ENCODE peak calls at places on chromosomes 7 and 10, in seven cellular contexts. One of them, this sample, is unnamed.

GRCh38 chr7:151518105-151518780 is 1.5 kb downstream of the RHEB start:
- DNase-seq in central memory CD4-positive, alpha-beta T cell: peak
- DNase-seq in NCI-H1092: peak
- DNase-seq in stimulated activated CD4-positive, alpha-beta T cell treated with anti-CD3 and anti-CD28 coated beads, Interleukin-15, amount 100 ng/mL, for 1 hour: peak
- DNase-seq in CD4-positive, alpha-beta T cell: peak
- DNase-seq in activated naive CD4-positive, alpha-beta T cell treated with Interleukin-2 at 50 U/mL for 16 hours: peak
- DNase-seq in endothelial cell of umbilical vein: peak
- DNase-seq in this sample: no peak

GRCh38 chr7:49327155-49327554 is 402.8 kb downstream of the CDC14C start:
- DNase-seq in CD4-positive, alpha-beta T cell: no peak
- DNase-seq in endothelial cell of umbilical vein: no peak
- DNase-seq in stimulated activated CD4-positive, alpha-beta T cell treated with anti-CD3 and anti-CD28 coated beads, Interleukin-15, amount 100 ng/mL, for 1 hour: no peak
- DNase-seq in NCI-H1092: no peak
- DNase-seq in central memory CD4-positive, alpha-beta T cell: no peak
- DNase-seq in activated naive CD4-positive, alpha-beta T cell treated with Interleukin-2 at 50 U/mL for 16 hours: no peak
- DNase-seq in this sample: no peak

GRCh38 chr10:10975647-10976046 is 42.0 kb upstream of the CELF2 start:
- DNase-seq in stimulated activated CD4-positive, alpha-beta T cell treated with anti-CD3 and anti-CD28 coated beads, Interleukin-15, amount 100 ng/mL, for 1 hour: no peak
- DNase-seq in NCI-H1092: no peak
- DNase-seq in activated naive CD4-positive, alpha-beta T cell treated with Interleukin-2 at 50 U/mL for 16 hours: no peak
- DNase-seq in CD4-positive, alpha-beta T cell: no peak
- DNase-seq in endothelial cell of umbilical vein: no peak
- DNase-seq in central memory CD4-positive, alpha-beta T cell: no peak
- DNase-seq in this sample: no peak

GRCh38 chr7:31000161-31000693 is 36.5 kb downstream of the GHRHR start:
- DNase-seq in CD4-positive, alpha-beta T cell: no peak
- DNase-seq in NCI-H1092: no peak
- DNase-seq in activated naive CD4-positive, alpha-beta T cell treated with Interleukin-2 at 50 U/mL for 16 hours: no peak
- DNase-seq in central memory CD4-positive, alpha-beta T cell: no peak
- DNase-seq in stimulated activated CD4-positive, alpha-beta T cell treated with anti-CD3 and anti-CD28 coated beads, Interleukin-15, amount 100 ng/mL, for 1 hour: no peak
- DNase-seq in endothelial cell of umbilical vein: no peak
- DNase-seq in this sample: no peak

GRCh38 chr10:63722537-63722936 is 201.3 kb downstream of the REEP3 start:
- DNase-seq in NCI-H1092: no peak
- DNase-seq in central memory CD4-positive, alpha-beta T cell: no peak
- DNase-seq in stimulated activated CD4-positive, alpha-beta T cell treated with anti-CD3 and anti-CD28 coated beads, Interleukin-15, amount 100 ng/mL, for 1 hour: no peak
- DNase-seq in CD4-positive, alpha-beta T cell: no peak
- DNase-seq in endothelial cell of umbilical vein: peak
- DNase-seq in activated naive CD4-positive, alpha-beta T cell treated with Interleukin-2 at 50 U/mL for 16 hours: no peak
- DNase-seq in this sample: no peak

GRCh38 chr10:80158598-80159127 is 26.1 kb downstream of the PLAC9 start:
- DNase-seq in activated naive CD4-positive, alpha-beta T cell treated with Interleukin-2 at 50 U/mL for 16 hours: no peak
- DNase-seq in central memory CD4-positive, alpha-beta T cell: no peak
- DNase-seq in CD4-positive, alpha-beta T cell: no peak
- DNase-seq in endothelial cell of umbilical vein: peak
- DNase-seq in stimulated activated CD4-positive, alpha-beta T cell treated with anti-CD3 and anti-CD28 coated beads, Interleukin-15, amount 100 ng/mL, for 1 hour: no peak
- DNase-seq in NCI-H1092: no peak
- DNase-seq in this sample: peak

GRCh38 chr10:63935705-63936104 is 414.5 kb downstream of the REEP3 start:
- DNase-seq in endothelial cell of umbilical vein: no peak
- DNase-seq in CD4-positive, alpha-beta T cell: no peak
- DNase-seq in activated naive CD4-positive, alpha-beta T cell treated with Interleukin-2 at 50 U/mL for 16 hours: no peak
- DNase-seq in NCI-H1092: no peak
- DNase-seq in stimulated activated CD4-positive, alpha-beta T cell treated with anti-CD3 and anti-CD28 coated beads, Interleukin-15, amount 100 ng/mL, for 1 hour: no peak
- DNase-seq in central memory CD4-positive, alpha-beta T cell: no peak
- DNase-seq in this sample: no peak

GRCh38 chr10:129593953-129594352 is 126.9 kb downstream of the MGMT start:
- DNase-seq in activated naive CD4-positive, alpha-beta T cell treated with Interleukin-2 at 50 U/mL for 16 hours: no peak
- DNase-seq in endothelial cell of umbilical vein: no peak
- DNase-seq in CD4-positive, alpha-beta T cell: no peak
- DNase-seq in NCI-H1092: no peak
- DNase-seq in stimulated activated CD4-positive, alpha-beta T cell treated with anti-CD3 and anti-CD28 coated beads, Interleukin-15, amount 100 ng/mL, for 1 hour: no peak
- DNase-seq in central memory CD4-positive, alpha-beta T cell: no peak
- DNase-seq in this sample: no peak

GRCh38 chr10:31508234-31508633 is 189.2 kb downstream of the ZEB1 start:
- DNase-seq in CD4-positive, alpha-beta T cell: no peak
- DNase-seq in NCI-H1092: no peak
- DNase-seq in activated naive CD4-positive, alpha-beta T cell treated with Interleukin-2 at 50 U/mL for 16 hours: no peak
- DNase-seq in endothelial cell of umbilical vein: no peak
- DNase-seq in central memory CD4-positive, alpha-beta T cell: no peak
- DNase-seq in stimulated activated CD4-positive, alpha-beta T cell treated with anti-CD3 and anti-CD28 coated beads, Interleukin-15, amount 100 ng/mL, for 1 hour: no peak
- DNase-seq in this sample: no peak

GRCh38 chr7:143395187-143396149 is 13.2 kb downstream of the EPHA1 start:
- DNase-seq in endothelial cell of umbilical vein: peak
- DNase-seq in NCI-H1092: no peak
- DNase-seq in activated naive CD4-positive, alpha-beta T cell treated with Interleukin-2 at 50 U/mL for 16 hours: no peak
- DNase-seq in CD4-positive, alpha-beta T cell: no peak
- DNase-seq in central memory CD4-positive, alpha-beta T cell: no peak
- DNase-seq in stimulated activated CD4-positive, alpha-beta T cell treated with anti-CD3 and anti-CD28 coated beads, Interleukin-15, amount 100 ng/mL, for 1 hour: no peak
- DNase-seq in this sample: no peak

GRCh38 chr7:91295571-91295970 is 31.3 kb downstream of the FZD1 start:
- DNase-seq in central memory CD4-positive, alpha-beta T cell: no peak
- DNase-seq in CD4-positive, alpha-beta T cell: no peak
- DNase-seq in stimulated activated CD4-positive, alpha-beta T cell treated with anti-CD3 and anti-CD28 coated beads, Interleukin-15, amount 100 ng/mL, for 1 hour: no peak
- DNase-seq in endothelial cell of umbilical vein: no peak
- DNase-seq in activated naive CD4-positive, alpha-beta T cell treated with Interleukin-2 at 50 U/mL for 16 hours: no peak
- DNase-seq in NCI-H1092: no peak
- DNase-seq in this sample: no peak

GRCh38 chr7:116588641-116589594 is 64.1 kb downstream of the CAV1 start:
- DNase-seq in activated naive CD4-positive, alpha-beta T cell treated with Interleukin-2 at 50 U/mL for 16 hours: no peak
- DNase-seq in central memory CD4-positive, alpha-beta T cell: peak
- DNase-seq in NCI-H1092: peak
- DNase-seq in CD4-positive, alpha-beta T cell: no peak
- DNase-seq in endothelial cell of umbilical vein: peak
- DNase-seq in stimulated activated CD4-positive, alpha-beta T cell treated with anti-CD3 and anti-CD28 coated beads, Interleukin-15, amount 100 ng/mL, for 1 hour: no peak
- DNase-seq in this sample: peak

GRCh38 chr7:64630496-64630895 is 35.4 kb upstream of the ZNF107 start:
- DNase-seq in CD4-positive, alpha-beta T cell: no peak
- DNase-seq in central memory CD4-positive, alpha-beta T cell: no peak
- DNase-seq in NCI-H1092: no peak
- DNase-seq in endothelial cell of umbilical vein: no peak
- DNase-seq in activated naive CD4-positive, alpha-beta T cell treated with Interleukin-2 at 50 U/mL for 16 hours: no peak
- DNase-seq in stimulated activated CD4-positive, alpha-beta T cell treated with anti-CD3 and anti-CD28 coated beads, Interleukin-15, amount 100 ng/mL, for 1 hour: no peak
- DNase-seq in this sample: no peak

GRCh38 chr7:78334027-78334825 is 535.7 kb downstream of the PHTF2 start:
- DNase-seq in NCI-H1092: no peak
- DNase-seq in CD4-positive, alpha-beta T cell: no peak
- DNase-seq in stimulated activated CD4-positive, alpha-beta T cell treated with anti-CD3 and anti-CD28 coated beads, Interleukin-15, amount 100 ng/mL, for 1 hour: no peak
- DNase-seq in central memory CD4-positive, alpha-beta T cell: no peak
- DNase-seq in activated naive CD4-positive, alpha-beta T cell treated with Interleukin-2 at 50 U/mL for 16 hours: no peak
- DNase-seq in endothelial cell of umbilical vein: no peak
- DNase-seq in this sample: no peak

GRCh38 chr10:51436805-51437204 is 262.6 kb downstream of the CSTF2T start:
- DNase-seq in central memory CD4-positive, alpha-beta T cell: no peak
- DNase-seq in endothelial cell of umbilical vein: no peak
- DNase-seq in activated naive CD4-positive, alpha-beta T cell treated with Interleukin-2 at 50 U/mL for 16 hours: no peak
- DNase-seq in CD4-positive, alpha-beta T cell: no peak
- DNase-seq in stimulated activated CD4-positive, alpha-beta T cell treated with anti-CD3 and anti-CD28 coated beads, Interleukin-15, amount 100 ng/mL, for 1 hour: no peak
- DNase-seq in NCI-H1092: no peak
- DNase-seq in this sample: no peak

GRCh38 chr7:1249731-1250130 is 17.1 kb downstream of the UNCX start:
- DNase-seq in stimulated activated CD4-positive, alpha-beta T cell treated with anti-CD3 and anti-CD28 coated beads, Interleukin-15, amount 100 ng/mL, for 1 hour: no peak
- DNase-seq in endothelial cell of umbilical vein: no peak
- DNase-seq in NCI-H1092: no peak
- DNase-seq in activated naive CD4-positive, alpha-beta T cell treated with Interleukin-2 at 50 U/mL for 16 hours: no peak
- DNase-seq in central memory CD4-positive, alpha-beta T cell: no peak
- DNase-seq in CD4-positive, alpha-beta T cell: no peak
- DNase-seq in this sample: no peak

GRCh38 chr7:38280000-38280399 is 6.6 kb upstream of the TARP start:
- DNase-seq in central memory CD4-positive, alpha-beta T cell: no peak
- DNase-seq in CD4-positive, alpha-beta T cell: no peak
- DNase-seq in NCI-H1092: no peak
- DNase-seq in activated naive CD4-positive, alpha-beta T cell treated with Interleukin-2 at 50 U/mL for 16 hours: no peak
- DNase-seq in endothelial cell of umbilical vein: no peak
- DNase-seq in stimulated activated CD4-positive, alpha-beta T cell treated with anti-CD3 and anti-CD28 coated beads, Interleukin-15, amount 100 ng/mL, for 1 hour: no peak
- DNase-seq in this sample: no peak

GRCh38 chr7:81692146-81692905 is 77.5 kb downstream of the HGF start:
- DNase-seq in stimulated activated CD4-positive, alpha-beta T cell treated with anti-CD3 and anti-CD28 coated beads, Interleukin-15, amount 100 ng/mL, for 1 hour: no peak
- DNase-seq in NCI-H1092: no peak
- DNase-seq in central memory CD4-positive, alpha-beta T cell: no peak
- DNase-seq in endothelial cell of umbilical vein: no peak
- DNase-seq in CD4-positive, alpha-beta T cell: no peak
- DNase-seq in activated naive CD4-positive, alpha-beta T cell treated with Interleukin-2 at 50 U/mL for 16 hours: no peak
- DNase-seq in this sample: no peak

GRCh38 chr10:119693262-119693957 is 32.4 kb upstream of the INPP5F start:
- DNase-seq in stimulated activated CD4-positive, alpha-beta T cell treated with anti-CD3 and anti-CD28 coated beads, Interleukin-15, amount 100 ng/mL, for 1 hour: no peak
- DNase-seq in endothelial cell of umbilical vein: no peak
- DNase-seq in activated naive CD4-positive, alpha-beta T cell treated with Interleukin-2 at 50 U/mL for 16 hours: no peak
- DNase-seq in CD4-positive, alpha-beta T cell: no peak
- DNase-seq in NCI-H1092: no peak
- DNase-seq in central memory CD4-positive, alpha-beta T cell: no peak
- DNase-seq in this sample: peak